ENCODE peak calls at places on chromosomes 16 and 17, in ten cellular contexts. O is psoas muscle; W is right atrium auricular region; S is A549; K is pancreas; V is fibroblast of the aortic adventitia; N is kidney epithelial cell; P is BE2C; L is CD4-positive, alpha-beta T cell; D is left ventricle myocardium inferior. C is an unnamed sample.

GRCh38 chr17:53719229-53719628 is 103.5 kb upstream of the KIF2B start:
- DNase-seq in O (no peak), W (no peak), S (no peak), K (no peak), V (no peak), N (no peak), P (peak; percentile 77), L (no peak), D (no peak), C (no peak)

GRCh38 chr16:31451681-31452351 is 7.5 kb upstream of the ARMC5 start:
- DNase-seq in O (peak; percentile 80), W (no peak), S (peak; percentile 85), K (peak; percentile 79), V (peak; percentile 51), N (no peak), P (peak; percentile 78), L (no peak), D (peak; percentile 46), C (no peak)

GRCh38 chr17:7213895-7214299 is 5.7 kb downstream of the DLG4 start:
- DNase-seq in O (peak; percentile 86), W (peak; percentile 77), S (peak; percentile 96), K (peak; percentile 86), V (peak; percentile 69), N (no peak), P (peak; percentile 88), L (peak; percentile 72), D (peak; percentile 52), C (peak; percentile 52)

GRCh38 chr17:6800422-6801027 is 24.5 kb downstream of the FBXO39 start:
- DNase-seq in O (no peak), W (no peak), S (no peak), K (no peak), V (no peak), N (no peak), P (no peak), L (no peak), D (no peak), C (no peak)

GRCh38 chr17:55198690-55199370 is 65.9 kb upstream of the HLF start:
- DNase-seq in O (no peak), W (no peak), S (no peak), K (no peak), V (no peak), N (no peak), P (no peak), L (no peak), D (no peak), C (no peak)

GRCh38 chr17:142102-142661 is 4.8 kb downstream of the SCGB1C2 start:
- DNase-seq in O (peak; percentile 68), W (peak; percentile 50), S (peak; percentile 80), K (peak; percentile 34), V (peak; percentile 2), N (no peak), P (peak; percentile 93), L (no peak), D (no peak), C (peak; percentile 2)

GRCh38 chr16:70151941-70152509 is 21.6 kb upstream of the CLEC18C start:
- DNase-seq in O (no peak), W (no peak), S (no peak), K (no peak), V (no peak), N (no peak), P (no peak), L (no peak), D (no peak), C (no peak)

GRCh38 chr17:17305282-17305801 is 2.2 kb downstream of the NT5M start:
- DNase-seq in O (no peak), W (no peak), S (no peak), K (no peak), V (no peak), N (no peak), P (peak; percentile 63), L (no peak), D (no peak), C (no peak)

GRCh38 chr16:67186550-67186950 is 2.8 kb upstream of the MATCAP1 start:
- DNase-seq in O (no peak), W (no peak), S (no peak), K (no peak), V (no peak), N (no peak), P (no peak), L (no peak), D (no peak), C (no peak)

GRCh38 chr17:79942591-79943353 is 92.9 kb downstream of the TBC1D16 start:
- DNase-seq in O (peak; percentile 62), W (no peak), S (no peak), K (peak; percentile 49), V (no peak), N (no peak), P (peak; percentile 4), L (no peak), D (peak; percentile 17), C (no peak)

GRCh38 chr16:64791756-64792155 is 330.1 kb downstream of the CDH11 start:
- DNase-seq in O (no peak), W (no peak), S (no peak), K (no peak), V (no peak), N (no peak), P (no peak), L (no peak), D (no peak), C (no peak)

GRCh38 chr17:1972429-1973160 is 52.5 kb downstream of the RTN4RL1 start:
- DNase-seq in O (no peak), W (no peak), S (no peak), K (no peak), V (no peak), N (no peak), P (no peak), L (no peak), D (peak; percentile 27), C (no peak)
- TF ChIP-seq CTCF in O (no peak), W (no peak), S (no peak), K (no peak), V (no peak), N (no peak), P (no peak), L (no peak), D (no peak), C (no peak)

DNA sequence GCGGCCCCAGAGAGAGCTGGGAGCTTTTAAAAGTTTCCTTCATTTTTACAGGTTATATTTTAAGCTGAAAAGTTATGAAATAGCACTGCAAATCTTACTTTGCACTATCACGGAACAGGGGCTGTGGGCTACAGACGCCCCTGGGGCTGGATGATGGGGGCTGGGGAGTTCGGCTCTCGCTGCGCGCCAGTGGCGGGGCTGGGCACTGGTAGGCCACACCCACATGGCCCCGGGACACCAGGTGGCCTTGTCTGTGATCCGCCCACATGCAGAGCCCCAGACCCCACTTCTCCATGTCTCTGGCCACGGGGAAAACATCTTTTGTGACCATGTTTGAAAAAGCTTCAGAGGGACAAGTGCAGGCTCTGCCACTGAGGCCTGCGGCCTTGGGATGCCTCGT is 54.4 kb downstream of the LMF1 start:
- DNase-seq in O (no peak), W (no peak), S (no peak), K (peak; percentile 41), V (no peak), N (no peak), P (no peak), L (no peak), D (no peak), C (no peak)
- TF ChIP-seq CTCF in O (no peak), W (no peak), S (no peak), K (no peak), V (no peak), N (no peak), P (no peak), L (no peak), D (no peak), C (no peak)

GRCh38 chr17:33501185-33501584 is 208.1 kb upstream of the ASIC2 start:
- DNase-seq in O (no peak), W (no peak), S (peak; percentile 12), K (no peak), V (no peak), N (no peak), P (no peak), L (no peak), D (no peak), C (no peak)
- TF ChIP-seq CTCF in O (no peak), W (no peak), S (no peak), K (no peak), V (no peak), N (peak; percentile 2), P (peak; percentile 34), L (no peak), D (no peak), C (peak; percentile 28)

DNA sequence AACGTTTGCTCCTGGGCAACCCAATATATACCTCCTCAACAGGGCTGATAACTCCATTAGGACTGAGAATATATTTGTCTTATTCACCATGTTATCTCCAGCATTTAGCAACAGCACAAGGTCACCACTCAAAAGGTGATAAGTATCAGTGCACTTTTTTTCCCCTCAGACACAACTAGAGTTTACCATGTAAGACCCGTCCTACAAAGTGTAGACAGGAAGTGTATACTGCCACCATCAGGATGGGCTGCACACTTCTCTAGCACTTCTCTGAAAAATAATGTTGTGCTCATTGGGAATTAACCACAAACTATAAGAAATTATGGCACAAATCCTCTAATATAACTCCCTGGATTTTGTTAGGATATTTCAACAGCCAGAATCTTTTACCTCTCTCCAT is 5.7 kb upstream of the VAT1L start:
- DNase-seq in O (no peak), W (no peak), S (peak; percentile 9), K (no peak), V (peak; percentile 33), N (no peak), P (no peak), L (no peak), D (no peak), C (no peak)
- TF ChIP-seq CTCF in O (no peak), W (no peak), S (no peak), K (no peak), V (peak; percentile 44), N (peak; percentile 28), P (peak; percentile 14), L (no peak), D (peak; percentile 36), C (peak; percentile 69)

DNA sequence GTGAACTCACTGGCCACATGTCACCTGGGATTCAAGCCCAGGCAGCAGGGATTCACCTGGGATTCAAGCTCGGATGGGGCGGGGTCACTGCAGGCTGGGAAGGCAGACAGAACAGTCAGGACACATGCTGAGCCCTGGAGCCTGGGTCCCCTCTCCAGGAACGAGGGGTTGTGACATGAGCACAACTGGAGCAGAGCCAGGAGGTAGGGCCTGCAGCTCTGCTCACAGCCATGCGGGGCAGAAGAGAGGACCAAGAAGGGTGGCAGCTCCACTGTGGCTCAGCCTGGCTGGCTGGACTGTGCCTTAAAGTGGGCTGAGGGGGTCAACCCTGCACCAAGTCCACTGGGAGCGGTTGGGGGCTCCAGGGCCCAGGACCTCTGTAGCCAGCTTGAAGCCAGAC is 150.1 kb downstream of the RAB11FIP4 start:
- DNase-seq in O (no peak), W (no peak), S (peak; percentile 42), K (peak; percentile 60), V (no peak), N (no peak), P (peak; percentile 35), L (no peak), D (no peak), C (no peak)
- TF ChIP-seq CTCF in O (no peak), W (no peak), S (no peak), K (no peak), V (peak; percentile 12), N (no peak), P (no peak), L (no peak), D (no peak), C (peak; percentile 18)

C was measured in retinal pigment epithelial cell.